ENCODE peak calls at places on chromosomes 5 and 9, in six cellular contexts. M is WTC11; G is NCI-H1417; K is fibroblast of pulmonary artery; O is B cell; H is CD4-positive, alpha-beta memory T cell. F is an unnamed sample.

GRCh38 chr9:85224301-85224700 is 517.5 kb downstream of the AGTPBP1 start:
- DNase-seq in M (no peak), G (no peak), K (no peak), O (no peak), H (no peak), F (no peak)

GRCh38 chr9:101468116-101468515 is 32.5 kb upstream of the ALDOB start:
- DNase-seq in M (no peak), G (no peak), K (no peak), O (no peak), H (no peak), F (no peak)

GRCh38 chr5:139951296-139951924 is 91.7 kb downstream of the NRG2 start:
- DNase-seq in M (no peak), G (no peak), K (no peak), O (no peak), H (no peak), F (no peak)

GRCh38 chr5:2010940-2011339 is 128.2 kb upstream of the IRX4 start:
- DNase-seq in M (no peak), G (no peak), K (no peak), O (no peak), H (no peak), F (no peak)

GRCh38 chr9:117725426-117725887 is 21.3 kb downstream of the TLR4 start:
- DNase-seq in M (no peak), G (no peak), K (peak; percentile 65), O (no peak), H (no peak), F (no peak)

GRCh38 chr9:129617167-129617566 is 3.7 kb downstream of the C9orf50 start:
- DNase-seq in M (peak; percentile 59), G (peak; percentile 17), K (peak; percentile 55), O (no peak), H (no peak), F (no peak)

GRCh38 chr5:9151671-9152427 is 394.0 kb downstream of the SEMA5A start:
- DNase-seq in M (no peak), G (no peak), K (no peak), O (no peak), H (no peak), F (no peak)

GRCh38 chr9:130634801-130635200 is 29.6 kb upstream of the PRDM12 start:
- DNase-seq in M (no peak), G (no peak), K (no peak), O (no peak), H (no peak), F (no peak)

GRCh38 chr5:35736280-35736679 is 118.6 kb downstream of the SPEF2 start:
- DNase-seq in M (no peak), G (no peak), K (no peak), O (no peak), H (no peak), F (no peak)

GRCh38 chr9:133874061-133874638 is 118.0 kb downstream of the VAV2 start:
- DNase-seq in M (no peak), G (peak; percentile 49), K (peak; percentile 60), O (no peak), H (no peak), F (peak; percentile 52)

GRCh38 chr9:113380869-113381378 is 4.1 kb upstream of the HDHD3 start:
- DNase-seq in M (no peak), G (peak; percentile 35), K (no peak), O (peak; percentile 51), H (no peak), F (no peak)

GRCh38 chr5:168788107-168788506 is 208.9 kb upstream of the PANK3 start:
- DNase-seq in M (no peak), G (no peak), K (no peak), O (no peak), H (no peak), F (no peak)

GRCh38 chr9:33868430-33869000 is 51.6 kb downstream of the UBE2R2 start:
- DNase-seq in M (no peak), G (no peak), K (peak; percentile 72), O (no peak), H (no peak), F (peak; percentile 56)

GRCh38 chr5:177469061-177469628 is 4.3 kb downstream of the DBN1 start:
- DNase-seq in M (peak; percentile 66), G (peak; percentile 64), K (no peak), O (no peak), H (no peak), F (no peak)

F was measured in LNCaP clone FGC.